ENCODE peak calls at places on chromosomes 2 and 18, in five cellular contexts. One of them, this sample, is unnamed.

GRCh38 chr2:64860936-64861335 is 128.3 kb upstream of the SLC1A4 start:
- DNase-seq in activated B cell treated with CpG ODN at 0.5 μM for 24 hours: no peak
- DNase-seq in natural killer cell: no peak
- DNase-seq in bronchial epithelial cell: no peak
- DNase-seq in IMR-90: no peak
- DNase-seq in this sample: no peak

GRCh38 chr2:28338754-28339325 is 53.8 kb upstream of the FOSL2 start:
- DNase-seq in activated B cell treated with CpG ODN at 0.5 μM for 24 hours: no peak
- DNase-seq in natural killer cell: no peak
- DNase-seq in bronchial epithelial cell: peak; percentile 60
- DNase-seq in IMR-90: no peak
- DNase-seq in this sample: no peak

GRCh38 chr18:1173593-1173992 is 268.9 kb downstream of the ADCYAP1 start:
- DNase-seq in activated B cell treated with CpG ODN at 0.5 μM for 24 hours: no peak
- DNase-seq in natural killer cell: no peak
- DNase-seq in bronchial epithelial cell: no peak
- DNase-seq in IMR-90: no peak
- DNase-seq in this sample: no peak

GRCh38 chr18:50099725-50100414 is 95.1 kb downstream of the MYO5B start:
- DNase-seq in activated B cell treated with CpG ODN at 0.5 μM for 24 hours: no peak
- DNase-seq in natural killer cell: no peak
- DNase-seq in bronchial epithelial cell: peak; percentile 99
- DNase-seq in IMR-90: peak; percentile 25
- DNase-seq in this sample: no peak

GRCh38 chr18:56952026-56952425 is 194.9 kb upstream of the BOD1L2 start:
- DNase-seq in activated B cell treated with CpG ODN at 0.5 μM for 24 hours: no peak
- DNase-seq in natural killer cell: no peak
- DNase-seq in bronchial epithelial cell: no peak
- DNase-seq in IMR-90: no peak
- DNase-seq in this sample: no peak

GRCh38 chr2:190569994-190570755 is 35.7 kb upstream of the NEMP2 start:
- DNase-seq in activated B cell treated with CpG ODN at 0.5 μM for 24 hours: no peak
- DNase-seq in natural killer cell: no peak
- DNase-seq in bronchial epithelial cell: peak; percentile 23
- DNase-seq in IMR-90: no peak
- DNase-seq in this sample: no peak

GRCh38 chr2:67076265-67076664 is 320.9 kb upstream of the ETAA1 start:
- DNase-seq in activated B cell treated with CpG ODN at 0.5 μM for 24 hours: no peak
- DNase-seq in natural killer cell: no peak
- DNase-seq in bronchial epithelial cell: no peak
- DNase-seq in IMR-90: no peak
- DNase-seq in this sample: no peak

GRCh38 chr2:181281206-181281832 is 175.9 kb upstream of the ITGA4 start:
- DNase-seq in activated B cell treated with CpG ODN at 0.5 μM for 24 hours: no peak
- DNase-seq in natural killer cell: no peak
- DNase-seq in bronchial epithelial cell: no peak
- DNase-seq in IMR-90: no peak
- DNase-seq in this sample: no peak

GRCh38 chr2:73913414-73914054 is 13.1 kb upstream of the DGUOK start:
- DNase-seq in activated B cell treated with CpG ODN at 0.5 μM for 24 hours: no peak
- DNase-seq in natural killer cell: no peak
- DNase-seq in bronchial epithelial cell: no peak
- DNase-seq in IMR-90: no peak
- DNase-seq in this sample: no peak

GRCh38 chr2:208927867-208928266 is 496.0 kb upstream of the MAP2 start:
- DNase-seq in activated B cell treated with CpG ODN at 0.5 μM for 24 hours: no peak
- DNase-seq in natural killer cell: no peak
- DNase-seq in bronchial epithelial cell: no peak
- DNase-seq in IMR-90: no peak
- DNase-seq in this sample: no peak

GRCh38 chr18:45755936-45756335 is 32.0 kb downstream of the SLC14A1 start:
- DNase-seq in activated B cell treated with CpG ODN at 0.5 μM for 24 hours: no peak
- DNase-seq in natural killer cell: no peak
- DNase-seq in bronchial epithelial cell: no peak
- DNase-seq in IMR-90: peak; percentile 79
- DNase-seq in this sample: no peak

GRCh38 chr2:133667-134593 is 87.6 kb upstream of the FAM110C start:
- DNase-seq in activated B cell treated with CpG ODN at 0.5 μM for 24 hours: no peak
- DNase-seq in natural killer cell: no peak
- DNase-seq in bronchial epithelial cell: no peak
- DNase-seq in IMR-90: no peak
- DNase-seq in this sample: no peak

GRCh38 chr2:183543731-183544130 is 419.5 kb downstream of the NUP35 start:
- DNase-seq in activated B cell treated with CpG ODN at 0.5 μM for 24 hours: no peak
- DNase-seq in natural killer cell: no peak
- DNase-seq in bronchial epithelial cell: no peak
- DNase-seq in IMR-90: no peak
- DNase-seq in this sample: no peak

GRCh38 chr2:98913916-98914712 is 21.9 kb downstream of the CRACDL start:
- DNase-seq in activated B cell treated with CpG ODN at 0.5 μM for 24 hours: no peak
- DNase-seq in natural killer cell: no peak
- DNase-seq in bronchial epithelial cell: peak; percentile 71
- DNase-seq in IMR-90: no peak
- DNase-seq in this sample: no peak

GRCh38 chr18:34358923-34359322 is 134.2 kb upstream of the NOL4 start:
- DNase-seq in activated B cell treated with CpG ODN at 0.5 μM for 24 hours: no peak
- DNase-seq in natural killer cell: no peak
- DNase-seq in bronchial epithelial cell: no peak
- DNase-seq in IMR-90: no peak
- DNase-seq in this sample: no peak

GRCh38 chr18:50398947-50399346 is 24.1 kb downstream of the SKA1 start:
- DNase-seq in activated B cell treated with CpG ODN at 0.5 μM for 24 hours: no peak
- DNase-seq in natural killer cell: no peak
- DNase-seq in bronchial epithelial cell: no peak
- DNase-seq in IMR-90: no peak
- DNase-seq in this sample: no peak

GRCh38 chr2:149049142-149049541 is 10.6 kb downstream of the LYPD6B start:
- DNase-seq in activated B cell treated with CpG ODN at 0.5 μM for 24 hours: no peak
- DNase-seq in natural killer cell: no peak
- DNase-seq in bronchial epithelial cell: peak; percentile 85
- DNase-seq in IMR-90: peak; percentile 62
- DNase-seq in this sample: no peak

GRCh38 chr2:182918961-182919360 is 52.5 kb upstream of the FRZB start:
- DNase-seq in activated B cell treated with CpG ODN at 0.5 μM for 24 hours: no peak
- DNase-seq in natural killer cell: no peak
- DNase-seq in bronchial epithelial cell: no peak
- DNase-seq in IMR-90: no peak
- DNase-seq in this sample: no peak

GRCh38 chr2:71857632-71858031 is 290.0 kb downstream of the CYP26B1 start:
- DNase-seq in activated B cell treated with CpG ODN at 0.5 μM for 24 hours: no peak
- DNase-seq in natural killer cell: no peak
- DNase-seq in bronchial epithelial cell: no peak
- DNase-seq in IMR-90: no peak
- DNase-seq in this sample: no peak

GRCh38 chr2:40488927-40489677 is 37.2 kb upstream of the SLC8A1 start:
- DNase-seq in activated B cell treated with CpG ODN at 0.5 μM for 24 hours: no peak
- DNase-seq in natural killer cell: no peak
- DNase-seq in bronchial epithelial cell: no peak
- DNase-seq in IMR-90: peak; percentile 57
- DNase-seq in this sample: no peak

GRCh38 chr2:186879312-186879711 is 30.3 kb upstream of the ZSWIM2 start:
- DNase-seq in activated B cell treated with CpG ODN at 0.5 μM for 24 hours: no peak
- DNase-seq in natural killer cell: no peak
- DNase-seq in bronchial epithelial cell: peak; percentile 66
- DNase-seq in IMR-90: no peak
- DNase-seq in this sample: no peak

GRCh38 chr2:111162718-111163331 is 42.1 kb downstream of the BCL2L11 start:
- DNase-seq in activated B cell treated with CpG ODN at 0.5 μM for 24 hours: no peak
- DNase-seq in natural killer cell: no peak
- DNase-seq in bronchial epithelial cell: peak; percentile 51
- DNase-seq in IMR-90: peak; percentile 43
- DNase-seq in this sample: no peak

GRCh38 chr18:65934874-65935273 is 184.1 kb downstream of the CDH7 start:
- DNase-seq in activated B cell treated with CpG ODN at 0.5 μM for 24 hours: no peak
- DNase-seq in natural killer cell: no peak
- DNase-seq in bronchial epithelial cell: no peak
- DNase-seq in IMR-90: no peak
- DNase-seq in this sample: no peak
- TF ChIP-seq CTCF in activated B cell treated with CpG ODN at 0.5 μM for 24 hours: no peak
- TF ChIP-seq CTCF in natural killer cell: no peak
- TF ChIP-seq CTCF in bronchial epithelial cell: no peak
- TF ChIP-seq CTCF in IMR-90: no peak
- TF ChIP-seq CTCF in this sample: no peak

GRCh38 chr2:42043789-42044394 is 3.9 kb upstream of the PKDCC start:
- DNase-seq in activated B cell treated with CpG ODN at 0.5 μM for 24 hours: no peak
- DNase-seq in natural killer cell: no peak
- DNase-seq in bronchial epithelial cell: no peak
- DNase-seq in IMR-90: no peak
- DNase-seq in this sample: no peak

GRCh38 chr2:42040643-42041277 is 7.1 kb upstream of the PKDCC start:
- DNase-seq in activated B cell treated with CpG ODN at 0.5 μM for 24 hours: no peak
- DNase-seq in natural killer cell: no peak
- DNase-seq in bronchial epithelial cell: no peak
- DNase-seq in IMR-90: no peak
- DNase-seq in this sample: no peak

GRCh38 chr2:42042956-42043355 is 4.9 kb upstream of the PKDCC start:
- DNase-seq in activated B cell treated with CpG ODN at 0.5 μM for 24 hours: no peak
- DNase-seq in natural killer cell: no peak
- DNase-seq in bronchial epithelial cell: no peak
- DNase-seq in IMR-90: no peak
- DNase-seq in this sample: no peak

GRCh38 chr2:42044939-42045338 is 2.9 kb upstream of the PKDCC start:
- DNase-seq in activated B cell treated with CpG ODN at 0.5 μM for 24 hours: no peak
- DNase-seq in natural killer cell: no peak
- DNase-seq in bronchial epithelial cell: no peak
- DNase-seq in IMR-90: no peak
- DNase-seq in this sample: no peak

DNA sequence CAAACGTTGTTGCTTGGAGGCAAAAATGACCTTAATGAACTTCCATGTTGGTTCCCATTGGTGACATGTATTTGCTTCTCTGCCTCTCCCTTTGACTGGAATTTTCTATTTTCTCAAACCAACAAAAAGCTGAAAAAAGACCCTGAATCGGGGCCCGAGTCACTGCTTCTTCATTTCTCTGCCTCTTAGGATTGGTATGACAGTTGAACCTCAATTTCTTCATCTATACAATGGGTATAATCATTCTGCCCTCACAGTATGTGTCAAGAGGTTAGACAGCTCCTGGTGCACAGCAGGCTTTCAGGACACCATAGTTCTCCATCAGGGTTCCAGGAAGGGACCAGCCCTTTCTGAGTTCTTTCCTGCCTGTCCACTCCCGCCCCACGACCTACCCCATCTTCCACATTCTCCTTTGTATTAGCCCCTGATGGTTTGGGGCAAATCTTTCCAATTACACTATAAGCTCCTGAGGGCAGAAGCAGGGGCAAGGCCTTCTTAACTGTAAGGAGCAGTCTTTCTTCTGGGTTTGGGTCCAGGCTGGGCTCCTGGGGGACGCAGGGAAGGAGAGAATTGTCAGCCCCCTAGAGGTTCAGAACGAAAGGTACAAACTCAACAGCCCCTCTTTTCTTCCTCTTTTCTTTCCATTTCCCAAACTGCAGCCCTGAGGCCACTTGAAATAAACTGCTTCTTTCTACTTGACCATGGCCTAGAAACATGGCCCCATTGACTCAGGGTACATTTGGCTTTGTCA is 6.3 kb upstream of the PKDCC start:
- DNase-seq in activated B cell treated with CpG ODN at 0.5 μM for 24 hours: no peak
- DNase-seq in natural killer cell: no peak
- DNase-seq in bronchial epithelial cell: no peak
- DNase-seq in IMR-90: no peak
- DNase-seq in this sample: no peak
- TF ChIP-seq CTCF in activated B cell treated with CpG ODN at 0.5 μM for 24 hours: no peak
- TF ChIP-seq CTCF in natural killer cell: no peak
- TF ChIP-seq CTCF in bronchial epithelial cell: no peak
- TF ChIP-seq CTCF in IMR-90: no peak
- TF ChIP-seq CTCF in this sample: no peak

GRCh38 chr2:32463110-32463509 is 106.3 kb downstream of the BIRC6 start:
- DNase-seq in activated B cell treated with CpG ODN at 0.5 μM for 24 hours: no peak
- DNase-seq in natural killer cell: no peak
- DNase-seq in bronchial epithelial cell: no peak
- DNase-seq in IMR-90: no peak
- DNase-seq in this sample: no peak

DNA sequence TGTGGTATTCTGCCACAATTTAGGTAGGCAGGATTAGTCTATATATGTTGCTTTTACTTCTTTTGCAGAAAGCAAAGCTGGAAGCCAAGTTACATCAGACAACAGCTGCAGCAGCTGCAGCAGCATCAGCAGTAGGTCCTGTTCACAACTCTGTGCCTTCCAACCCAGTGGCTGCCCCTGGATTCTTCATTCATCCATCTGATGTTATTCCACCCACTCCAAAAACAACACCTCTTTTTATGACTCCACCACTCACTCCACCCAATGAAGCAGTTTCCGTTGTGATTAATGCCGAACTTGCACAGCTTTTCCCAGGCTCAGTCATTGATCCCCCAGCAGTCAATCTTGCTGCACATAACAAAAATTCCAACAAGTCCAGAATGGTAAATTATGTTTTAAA is 107.6 kb downstream of the BIRC6 start:
- DNase-seq in activated B cell treated with CpG ODN at 0.5 μM for 24 hours: no peak
- DNase-seq in natural killer cell: no peak
- DNase-seq in bronchial epithelial cell: no peak
- DNase-seq in IMR-90: peak; percentile 17
- DNase-seq in this sample: no peak
- TF ChIP-seq CTCF in activated B cell treated with CpG ODN at 0.5 μM for 24 hours: no peak
- TF ChIP-seq CTCF in natural killer cell: no peak
- TF ChIP-seq CTCF in bronchial epithelial cell: no peak
- TF ChIP-seq CTCF in IMR-90: no peak
- TF ChIP-seq CTCF in this sample: no peak

GRCh38 chr2:62999905-63000304 is 50.7 kb upstream of the OTX1 start:
- DNase-seq in activated B cell treated with CpG ODN at 0.5 μM for 24 hours: no peak
- DNase-seq in natural killer cell: no peak
- DNase-seq in bronchial epithelial cell: peak; percentile 83
- DNase-seq in IMR-90: no peak
- DNase-seq in this sample: no peak

GRCh38 chr2:62998949-62999348 is 51.7 kb upstream of the OTX1 start:
- DNase-seq in activated B cell treated with CpG ODN at 0.5 μM for 24 hours: no peak
- DNase-seq in natural killer cell: no peak
- DNase-seq in bronchial epithelial cell: peak; percentile 87
- DNase-seq in IMR-90: peak; percentile 51
- DNase-seq in this sample: no peak

GRCh38 chr2:62992561-62992960 is 58.1 kb upstream of the OTX1 start:
- DNase-seq in activated B cell treated with CpG ODN at 0.5 μM for 24 hours: no peak
- DNase-seq in natural killer cell: no peak
- DNase-seq in bronchial epithelial cell: no peak
- DNase-seq in IMR-90: no peak
- DNase-seq in this sample: no peak

GRCh38 chr2:63000801-63001200 is 49.8 kb upstream of the OTX1 start:
- DNase-seq in activated B cell treated with CpG ODN at 0.5 μM for 24 hours: no peak
- DNase-seq in natural killer cell: no peak
- DNase-seq in bronchial epithelial cell: no peak
- DNase-seq in IMR-90: peak; percentile 43
- DNase-seq in this sample: no peak

DNA sequence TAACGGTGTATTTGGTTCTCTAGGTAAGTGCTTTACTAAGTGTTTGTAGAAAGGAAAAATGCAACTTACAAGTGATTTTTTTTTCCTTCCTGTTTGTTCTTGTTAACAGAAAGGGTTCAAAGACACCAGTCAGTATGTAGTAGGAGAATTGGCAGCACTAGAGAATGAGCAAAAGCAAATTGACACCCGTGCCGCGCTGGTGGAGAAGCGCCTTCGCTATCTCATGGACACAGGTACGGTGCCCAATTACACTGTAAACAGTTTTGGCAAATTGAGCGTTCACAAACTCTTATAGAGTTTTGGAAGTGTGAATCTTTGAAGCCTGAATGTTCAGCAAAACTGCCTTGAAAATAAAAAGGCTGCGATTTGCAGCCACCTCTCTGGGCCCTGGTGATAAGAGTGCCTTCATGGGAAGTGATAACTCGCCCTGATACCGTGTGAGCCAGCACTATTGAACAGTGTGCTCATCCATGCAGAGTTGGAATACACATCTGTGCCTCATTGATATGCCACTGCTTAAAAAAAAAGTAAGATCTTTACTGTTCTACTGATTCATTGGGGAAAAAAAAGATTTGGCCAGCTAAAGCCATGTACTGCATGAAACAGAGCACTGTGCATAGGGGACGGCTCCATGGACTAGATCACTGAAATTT is 54.0 kb upstream of the OTX1 start:
- DNase-seq in activated B cell treated with CpG ODN at 0.5 μM for 24 hours: no peak
- DNase-seq in natural killer cell: no peak
- DNase-seq in bronchial epithelial cell: no peak
- DNase-seq in IMR-90: no peak
- DNase-seq in this sample: no peak
- TF ChIP-seq CTCF in activated B cell treated with CpG ODN at 0.5 μM for 24 hours: no peak
- TF ChIP-seq CTCF in natural killer cell: no peak
- TF ChIP-seq CTCF in bronchial epithelial cell: no peak
- TF ChIP-seq CTCF in IMR-90: no peak
- TF ChIP-seq CTCF in this sample: no peak